ENCODE peak calls at places on chromosome 17, in seven cellular contexts. F, P, L, A, U, W and X are unnamed samples.

GRCh38 chr17:79800325-79801155 is 3.7 kb upstream of the CBX8 start:
- DNase-seq in P (no peak), U (no peak), W (no peak), F (no peak), L (peak), A (no peak), X (no peak)

GRCh38 chr17:16150251-16150859 is 65.0 kb downstream of the NCOR1 start:
- DNase-seq in P (no peak), A (no peak), U (no peak), W (no peak), L (no peak), F (no peak), X (no peak)

GRCh38 chr17:75835315-75835987 is 8.8 kb downstream of the UNC13D start:
- DNase-seq in U (no peak), W (no peak), A (no peak), L (no peak), P (no peak), F (no peak), X (no peak)

GRCh38 chr17:13353590-13353989 is 248.1 kb downstream of the HS3ST3A1 start:
- DNase-seq in L (no peak), F (no peak), W (no peak), A (no peak), U (no peak), P (no peak), X (no peak)

GRCh38 chr17:30521766-30522165 is 44.6 kb downstream of the GOSR1 start:
- DNase-seq in L (no peak), U (no peak), W (no peak), F (no peak), A (no peak), P (no peak), X (no peak)

GRCh38 chr17:19331134-19331533 is 31.4 kb downstream of the B9D1 start:
- DNase-seq in U (no peak), P (no peak), A (no peak), L (no peak), W (no peak), F (no peak), X (no peak)

GRCh38 chr17:54021418-54021817 is 198.7 kb downstream of the KIF2B start:
- DNase-seq in F (no peak), W (no peak), L (no peak), A (no peak), U (no peak), P (no peak), X (no peak)

GRCh38 chr17:44610871-44611270 is 45.4 kb upstream of the MEIOC start:
- DNase-seq in A (no peak), L (no peak), W (no peak), P (no peak), U (no peak), F (no peak), X (no peak)

GRCh38 chr17:50352072-50352692 is 6.3 kb downstream of the XYLT2 start:
- DNase-seq in F (no peak), P (no peak), L (no peak), U (no peak), W (peak), A (no peak), X (no peak)

GRCh38 chr17:63930951-63931575 is 1.1 kb downstream of the CD79B start:
- DNase-seq in P (no peak), A (peak), L (peak), W (no peak), F (no peak), U (peak), X (peak)

GRCh38 chr17:73291260-73291801 is 20.5 kb downstream of the CDC42EP4 start:
- DNase-seq in A (peak), L (peak), P (no peak), F (no peak), W (no peak), U (peak), X (no peak)

GRCh38 chr17:35577826-35578194 is 561 bp downstream of the PEX12 start:
- DNase-seq in W (no peak), F (no peak), A (no peak), U (no peak), P (no peak), L (peak), X (no peak)

GRCh38 chr17:67139784-67140665 is 95.7 kb downstream of the CACNG1 start:
- DNase-seq in L (no peak), P (no peak), W (peak), F (peak), U (no peak), A (no peak), X (no peak)

GRCh38 chr17:58786586-58787295 is 31.1 kb downstream of the PPM1E start:
- DNase-seq in A (no peak), U (no peak), F (no peak), P (no peak), W (no peak), L (no peak), X (no peak)

GRCh38 chr17:30450125-30451027 is 26.8 kb upstream of the GOSR1 start:
- DNase-seq in L (no peak), A (no peak), F (peak), U (no peak), P (no peak), W (no peak), X (no peak)

DNA sequence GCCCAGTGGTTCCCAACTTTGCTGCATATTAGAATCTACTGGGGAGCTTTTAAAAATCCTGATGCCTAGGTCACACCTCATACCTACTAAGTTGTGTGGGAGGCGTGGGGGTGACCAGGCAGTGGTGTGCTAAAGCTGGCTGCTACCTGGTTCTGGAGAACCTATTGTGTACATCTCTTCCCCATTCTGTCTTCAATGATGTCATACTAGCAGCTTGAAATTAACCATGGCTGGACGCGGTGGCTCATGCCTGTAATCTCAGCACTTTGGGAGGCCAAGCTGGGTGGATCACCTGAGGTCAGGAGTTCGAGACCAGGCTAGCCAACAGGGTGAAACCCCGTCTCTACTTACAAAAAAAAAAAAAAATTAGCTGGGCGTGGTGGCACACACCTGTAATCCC is 11.3 kb upstream of the NLK start:
- DNase-seq in P (no peak), A (no peak), F (no peak), U (no peak), W (no peak), L (no peak), X (no peak)
- TF ChIP-seq CTCF in P (no peak), A (no peak), F (no peak), U (no peak), W (no peak), L (no peak), X (no peak)

GRCh38 chr17:51455931-51456330 is 195.6 kb downstream of the UTP18 start:
- DNase-seq in W (no peak), P (no peak), A (no peak), U (no peak), F (no peak), L (no peak), X (no peak)
- TF ChIP-seq CTCF in W (no peak), P (no peak), A (no peak), U (no peak), F (no peak), L (no peak), X (no peak)

DNA sequence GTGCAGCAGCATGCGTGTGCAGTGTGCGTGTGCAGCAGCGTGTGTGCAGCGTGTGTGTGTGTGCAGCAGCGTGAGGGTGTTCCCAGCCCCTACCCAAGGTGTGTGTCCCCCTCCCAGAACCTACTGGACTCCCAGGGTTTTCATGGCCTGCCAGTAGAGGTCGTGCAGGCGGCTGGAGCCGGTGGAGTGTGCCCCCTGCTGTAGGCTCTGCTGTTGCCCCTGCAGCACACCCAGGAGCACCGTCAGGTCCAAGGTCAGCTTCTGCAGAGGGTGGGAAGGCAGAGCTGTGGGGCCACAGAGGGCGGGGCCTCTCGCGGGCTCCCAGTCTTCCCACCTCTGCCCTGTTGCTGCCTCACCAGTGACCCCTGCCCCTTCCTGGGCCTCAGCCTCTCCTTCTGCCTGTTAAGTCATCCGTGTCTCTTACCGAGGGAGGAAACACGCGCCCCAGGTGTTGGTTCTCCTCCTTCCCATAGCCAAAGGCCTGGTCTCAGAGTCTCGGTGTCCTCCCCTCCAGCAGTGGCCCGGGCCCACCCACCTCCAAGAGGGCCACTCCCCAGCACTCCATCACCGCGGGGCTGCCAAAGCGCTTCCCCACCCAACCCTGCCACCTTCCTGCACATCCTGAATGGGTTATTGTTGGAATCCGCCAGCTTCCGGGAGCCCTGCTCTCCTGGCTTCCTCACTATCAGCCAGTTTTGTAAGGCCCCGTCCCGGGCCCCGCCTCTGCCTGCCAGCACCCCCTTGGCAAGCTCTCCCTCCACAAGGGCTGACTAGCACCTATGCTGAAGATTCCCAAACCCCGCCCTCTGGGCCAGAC is 14.8 kb downstream of the MYBBP1A start:
- DNase-seq in U (peak), W (peak), P (no peak), L (no peak), F (peak), A (no peak), X (no peak)
- TF ChIP-seq CTCF in U (peak), W (no peak), P (no peak), L (no peak), F (peak), A (peak), X (no peak)

GRCh38 chr17:7579839-7580630 is 597 bp downstream of the CD68 start:
- DNase-seq in A (no peak), W (no peak), F (no peak), P (no peak), L (no peak), U (no peak), X (no peak)

GRCh38 chr17:7582401-7583252 is 1.0 kb upstream of the MPDU1 start:
- DNase-seq in P (no peak), W (no peak), F (no peak), U (peak), L (peak), A (peak), X (no peak)

GRCh38 chr17:7580631-7581554 is 1.5 kb downstream of the CD68 start:
- DNase-seq in P (no peak), L (no peak), A (no peak), U (no peak), W (no peak), F (no peak), X (no peak)

GRCh38 chr17:7586673-7587419 is 3.0 kb downstream of the SOX15 start:
- DNase-seq in F (peak), L (peak), W (no peak), U (no peak), A (peak), P (no peak), X (no peak)

GRCh38 chr17:7583253-7584109 is at the start of gene MPDU1:
- DNase-seq in W (peak), P (peak), L (peak), U (peak), F (peak), A (peak), X (peak)
- TF ChIP-seq CTCF in W (no peak), P (peak), L (no peak), U (no peak), F (peak), A (no peak), X (no peak)

DNA sequence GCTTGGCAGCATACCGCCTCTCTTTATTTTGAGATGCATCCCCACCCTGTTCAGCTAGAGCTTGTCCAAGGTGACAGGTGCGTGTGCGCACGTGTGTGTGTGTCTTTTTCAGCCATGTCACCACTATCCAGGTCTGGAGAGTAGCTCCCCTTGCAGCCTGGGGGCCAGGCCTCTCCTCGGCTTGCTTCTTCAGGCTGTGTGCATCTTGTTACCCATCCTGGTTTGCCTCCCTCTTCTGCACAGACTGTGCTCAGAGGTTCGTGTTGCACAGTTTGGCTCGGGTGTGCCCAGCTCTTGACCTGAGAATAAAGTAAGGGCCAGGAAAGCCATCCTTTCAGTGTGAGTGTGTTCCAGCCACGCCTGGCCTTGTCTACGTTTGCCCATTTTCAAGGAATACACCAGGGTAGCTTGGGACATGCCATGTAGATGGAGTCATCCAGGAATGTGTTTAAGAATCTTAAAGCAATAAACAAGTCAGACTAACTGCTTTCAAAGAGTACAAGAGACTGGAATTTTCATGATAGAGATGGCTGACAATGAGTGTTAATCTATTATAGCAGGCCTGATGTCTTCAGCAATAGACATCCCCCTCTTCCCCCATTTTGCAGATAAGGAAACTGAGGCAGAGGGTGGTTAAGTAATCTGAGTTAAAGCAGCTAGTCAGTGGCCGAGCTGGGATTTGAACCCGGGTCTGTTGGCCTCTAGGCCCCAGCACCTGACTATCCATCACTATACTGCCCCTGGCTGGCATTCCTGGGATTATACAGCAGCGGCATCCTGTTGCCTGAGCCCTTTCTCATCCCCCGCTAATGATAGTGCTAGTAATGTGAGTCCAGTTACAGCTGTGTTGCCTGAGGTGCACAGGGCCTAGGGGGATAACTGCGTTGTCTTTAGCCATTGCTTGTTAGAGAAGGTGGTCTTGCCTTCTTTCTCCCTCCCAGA is 77.9 kb downstream of the KSR1 start:
- DNase-seq in L (peak), U (peak), W (no peak), F (no peak), P (no peak), A (no peak), X (no peak)
- TF ChIP-seq CTCF in L (no peak), U (no peak), W (no peak), F (no peak), P (no peak), A (no peak), X (no peak)

GRCh38 chr17:1627987-1628855 is at the start of gene SLC43A2:
- DNase-seq in W (peak), P (no peak), F (peak), L (peak), U (peak), A (peak), X (peak)

GRCh38 chr17:1630662-1631061 is 2.0 kb upstream of the SLC43A2 start:
- DNase-seq in P (no peak), A (no peak), F (no peak), W (no peak), U (no peak), L (no peak), X (no peak)

GRCh38 chr17:1628856-1629646 is 417 bp upstream of the SLC43A2 start:
- DNase-seq in L (peak), A (peak), U (peak), P (peak), F (peak), W (peak), X (peak)

GRCh38 chr17:1627219-1627986 is 1.2 kb downstream of the SLC43A2 start:
- DNase-seq in U (peak), L (peak), W (peak), A (peak), P (no peak), F (no peak), X (no peak)

DNA sequence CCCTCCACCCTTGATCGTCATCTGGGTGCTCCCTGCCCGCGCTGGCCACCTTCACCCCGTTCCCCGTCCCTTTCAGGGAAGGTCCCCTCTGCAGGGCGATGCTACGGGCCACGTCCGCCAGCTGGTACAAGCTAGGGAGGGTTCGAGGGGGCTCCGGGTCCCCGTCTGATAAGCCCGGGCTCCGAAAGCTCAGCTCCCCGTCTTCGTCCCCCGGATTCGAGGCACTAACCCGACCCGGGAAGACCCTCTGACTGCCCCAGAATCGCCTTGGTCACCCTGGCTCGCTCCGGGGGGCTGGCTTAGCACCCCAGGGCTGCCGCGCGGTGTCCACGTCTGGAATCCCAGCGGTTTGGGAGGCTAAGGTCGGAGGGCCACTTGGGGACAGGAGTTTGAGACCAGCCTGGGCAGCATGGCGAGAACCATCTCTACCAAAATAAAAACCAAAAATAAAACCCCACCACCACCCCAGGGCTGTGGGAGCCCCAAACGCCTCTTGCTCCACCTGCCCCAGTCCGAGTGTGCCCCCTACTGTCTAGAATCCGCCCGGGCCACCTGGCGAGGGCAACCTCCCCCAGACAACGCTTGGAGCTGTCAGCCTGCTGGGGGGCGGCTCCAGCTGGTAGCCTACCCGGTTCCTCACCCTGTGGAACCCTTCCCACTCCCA is 1.1 kb upstream of the SLC43A2 start:
- DNase-seq in P (no peak), F (no peak), U (peak), L (peak), A (peak), W (peak), X (peak)
- TF ChIP-seq CTCF in P (peak), F (peak), U (peak), L (peak), A (peak), W (peak), X (peak)

DNA sequence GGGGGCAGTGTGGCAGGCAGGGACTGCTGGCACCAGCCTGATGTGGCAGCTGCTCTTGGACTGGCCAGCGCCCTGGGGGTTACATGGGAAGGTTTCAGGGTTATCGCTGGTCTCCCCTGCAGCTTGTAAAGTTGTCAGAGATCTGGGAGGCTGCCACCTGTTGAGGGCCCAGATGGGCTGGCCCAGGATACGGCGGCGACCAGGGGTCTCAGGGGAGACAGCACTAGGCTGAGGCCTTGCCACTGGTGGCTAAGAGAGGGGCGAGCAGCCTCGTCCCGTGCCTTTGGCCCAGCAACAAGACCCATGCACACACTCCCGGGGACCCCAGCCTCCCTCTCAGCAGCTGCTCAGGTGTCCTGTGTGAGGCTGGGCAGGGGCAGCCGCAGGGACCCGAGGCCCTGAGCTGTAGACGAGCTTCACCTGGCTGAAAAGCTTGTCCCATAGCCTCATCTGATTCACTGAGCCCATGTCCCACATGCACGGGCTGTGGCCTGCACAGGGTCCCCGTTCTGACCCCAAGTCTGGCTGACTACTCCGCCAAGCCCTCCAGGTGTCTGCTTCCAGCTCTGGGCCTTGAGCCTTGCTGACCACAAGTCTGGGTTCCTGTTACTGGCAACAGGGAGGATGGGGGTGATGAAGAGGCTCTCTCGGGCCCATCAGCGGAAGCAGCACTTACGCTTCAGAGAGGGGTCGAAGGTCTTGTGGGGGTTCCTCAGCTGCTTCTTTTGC is 6.2 kb downstream of the DUS1L start:
- DNase-seq in W (no peak), U (peak), L (no peak), A (peak), P (no peak), F (no peak), X (no peak)
- TF ChIP-seq CTCF in W (no peak), U (no peak), L (no peak), A (no peak), P (no peak), F (no peak), X (no peak)

DNA sequence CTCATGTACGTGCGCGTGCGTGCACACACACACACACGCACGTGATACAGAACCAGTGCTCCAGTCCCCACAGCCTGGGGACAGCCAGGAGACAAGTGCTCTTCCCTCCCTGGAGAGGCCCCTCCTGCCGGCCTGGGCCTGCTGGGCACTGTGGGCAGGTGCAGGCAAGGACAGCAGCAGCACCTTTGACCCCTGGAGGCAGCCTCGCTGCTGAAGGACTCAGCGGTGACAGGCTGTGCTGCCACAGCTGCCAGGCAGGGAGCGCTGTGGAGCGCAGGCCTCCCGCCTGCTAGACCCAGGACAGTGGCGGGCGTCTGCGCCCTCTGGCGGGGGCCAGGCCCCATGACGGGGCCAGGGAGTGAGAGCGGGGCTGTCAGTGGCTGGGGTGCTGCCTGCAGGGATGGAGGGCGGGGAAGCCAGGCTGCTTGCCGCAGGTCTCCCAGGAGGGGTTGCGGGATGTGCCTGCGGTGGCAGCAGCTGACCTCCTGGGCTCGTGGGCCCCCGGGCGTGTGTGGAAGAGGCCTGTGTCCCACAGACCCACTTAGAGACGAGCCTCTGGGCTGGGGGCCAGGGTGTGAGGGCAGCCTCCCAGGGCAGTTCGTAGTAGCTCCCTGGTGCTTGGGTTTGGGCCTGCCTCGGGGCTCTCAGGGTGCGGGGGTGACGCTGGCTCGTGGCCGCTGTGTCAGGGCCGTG is 63.5 kb upstream of the PVALEF start:
- DNase-seq in A (peak), U (peak), L (peak), W (peak), F (peak), P (no peak), X (peak)
- TF ChIP-seq CTCF in A (peak), U (peak), L (peak), W (peak), F (peak), P (peak), X (peak)

GRCh38 chr17:42679492-42680330 is 1.9 kb downstream of the CCR10 start:
- DNase-seq in A (peak), U (peak), F (no peak), W (peak), P (no peak), L (peak), X (peak)
- TF ChIP-seq CTCF in A (peak), U (peak), F (no peak), W (peak), P (peak), L (peak), X (peak)